ENCODE peak calls at places on chromosomes 3 and 15, in four cellular contexts. G is right lobe of liver, J is dorsolateral prefrontal cortex, Q is A549. T is an unnamed sample.
A peak's percentile ranks its signal among the peaks of the same experiment; 100 is the strongest.

GRCh38 chr15:40098489-40099261 is 10.0 kb downstream of the BMF start:
- DNase-seq in G (no peak), Q (peak; percentile 83), J (no peak), T (peak; percentile 92)

GRCh38 chr3:136805795-136806194 is 13.1 kb upstream of the SLC35G2 start:
- DNase-seq in G (no peak), J (no peak), Q (no peak), T (no peak)

GRCh38 chr15:31360158-31360561 is 33.5 kb downstream of the KLF13 start:
- DNase-seq in G (no peak), Q (no peak), J (no peak), T (no peak)

GRCh38 chr3:193665370-193665989 is 72.5 kb downstream of the OPA1 start:
- DNase-seq in Q (peak; percentile 21), G (no peak), J (no peak), T (no peak)

GRCh38 chr15:57245130-57245529 is 131.2 kb upstream of the CGNL1 start:
- DNase-seq in J (no peak), G (no peak), Q (no peak), T (no peak)

GRCh38 chr15:68274184-68274848 is 3.2 kb upstream of the FEM1B start:
- DNase-seq in G (no peak), J (no peak), Q (no peak), T (no peak)

GRCh38 chr15:62209322-62209721 is 44.2 kb upstream of the C2CD4B start:
- DNase-seq in J (no peak), Q (no peak), G (no peak), T (peak; percentile 64)

GRCh38 chr3:33883538-33884203 is 85.2 kb downstream of the PDCD6IP start:
- DNase-seq in J (no peak), G (no peak), Q (peak; percentile 33), T (no peak)

GRCh38 chr3:29655016-29655415 is 374.1 kb downstream of the RBMS3 start:
- DNase-seq in Q (no peak), G (no peak), J (no peak), T (no peak)

GRCh38 chr3:180383332-180384020 is 218.5 kb upstream of the TTC14 start:
- DNase-seq in J (no peak), Q (no peak), G (no peak), T (no peak)

GRCh38 chr3:123365450-123366143 is 83.3 kb downstream of the ADCY5 start:
- DNase-seq in G (no peak), J (no peak), Q (peak; percentile 42), T (peak; percentile 17)

GRCh38 chr15:74386496-74387140 is 19.2 kb upstream of the CYP11A1 start:
- DNase-seq in Q (no peak), G (no peak), J (no peak), T (no peak)

GRCh38 chr3:69219101-69219708 is 96.8 kb upstream of the LMOD3 start:
- DNase-seq in J (no peak), G (no peak), Q (no peak), T (no peak)

GRCh38 chr3:12948371-12948770 is 107.0 kb upstream of the RPL32 start:
- DNase-seq in Q (no peak), G (no peak), J (no peak), T (no peak)

GRCh38 chr3:8983026-8983425 is 19.8 kb upstream of the RAD18 start:
- DNase-seq in Q (no peak), G (no peak), J (no peak), T (no peak)

GRCh38 chr3:120448707-120449650 is 1.8 kb downstream of the FSTL1 start:
- DNase-seq in Q (peak; percentile 42), J (no peak), G (no peak), T (no peak)

GRCh38 chr15:40590635-40591105 is 3.4 kb upstream of the KNL1 start:
- DNase-seq in G (no peak), J (no peak), Q (no peak), T (no peak)

GRCh38 chr3:125212096-125212508 is 446 bp downstream of the SLC12A8 start:
- DNase-seq in G (no peak), Q (no peak), J (no peak), T (peak; percentile 55)

GRCh38 chr3:12611117-12611516 is 52.8 kb downstream of the RAF1 start:
- DNase-seq in J (no peak), Q (no peak), G (no peak), T (no peak)

GRCh38 chr3:196166741-196167140 is 44.5 kb downstream of the ZDHHC19 start:
- DNase-seq in Q (no peak), G (no peak), J (no peak), T (no peak)

GRCh38 chr15:95825198-95825597 is 505.3 kb upstream of the NR2F2 start:
- DNase-seq in G (no peak), Q (no peak), J (no peak), T (no peak)

GRCh38 chr3:49718419-49719213 is 868 bp downstream of the AMIGO3 start:
- DNase-seq in G (no peak), Q (no peak), J (peak; percentile 46), T (peak; percentile 46)

GRCh38 chr3:122245513-122246174 is 62.2 kb downstream of the CASR start:
- DNase-seq in Q (peak; percentile 8), G (no peak), J (no peak), T (no peak)

GRCh38 chr15:78266806-78267205 is 2.4 kb downstream of the DNAJA4 start:
- DNase-seq in Q (no peak), G (no peak), J (no peak), T (no peak)

GRCh38 chr15:78266229-78266628 is 1.9 kb downstream of the DNAJA4 start:
- DNase-seq in Q (no peak), J (no peak), G (no peak), T (no peak)

GRCh38 chr15:78264304-78265136 is at the start of gene DNAJA4:
- DNase-seq in Q (no peak), J (peak; percentile 62), G (peak; percentile 67), T (peak; percentile 48)

GRCh38 chr15:78265137-78265460 is 737 bp downstream of the DNAJA4 start:
- DNase-seq in G (no peak), Q (no peak), J (no peak), T (no peak)

GRCh38 chr15:78265752-78266224 is 1.4 kb downstream of the DNAJA4 start:
- DNase-seq in J (no peak), Q (no peak), G (no peak), T (no peak)
- H3K4me3 ChIP-seq in J (peak overlapping the region; percentile 81), Q (no peak overlapping the region), G (no peak overlapping the region), T (no peak overlapping the region)

GRCh38 chr15:42201801-42202200 is 6.3 kb downstream of the VPS39 start:
- DNase-seq in J (no peak), Q (no peak), G (no peak), T (no peak)
- TF ChIP-seq CTCF in J (no peak), Q (no peak), G (no peak), T (no peak)

GRCh38 chr3:187966636-187967035 is 187.3 kb upstream of the LPP start:
- DNase-seq in J (no peak), G (no peak), Q (no peak), T (no peak)
- H3K27ac ChIP-seq in J (no peak overlapping the region), G (no peak overlapping the region), Q (no peak overlapping the region), T (no peak overlapping the region)

GRCh38 chr3:77150759-77151158 is 110.9 kb downstream of the ROBO2 start:
- DNase-seq in G (no peak), J (no peak), Q (no peak), T (no peak)

GRCh38 chr3:77142636-77143035 is 102.7 kb downstream of the ROBO2 start:
- DNase-seq in G (no peak), J (no peak), Q (no peak), T (no peak)

GRCh38 chr3:77149382-77149781 is 109.5 kb downstream of the ROBO2 start:
- DNase-seq in J (no peak), Q (no peak), G (no peak), T (no peak)

GRCh38 chr3:77150028-77150427 is 110.1 kb downstream of the ROBO2 start:
- DNase-seq in J (no peak), Q (no peak), G (no peak), T (no peak)

DNA sequence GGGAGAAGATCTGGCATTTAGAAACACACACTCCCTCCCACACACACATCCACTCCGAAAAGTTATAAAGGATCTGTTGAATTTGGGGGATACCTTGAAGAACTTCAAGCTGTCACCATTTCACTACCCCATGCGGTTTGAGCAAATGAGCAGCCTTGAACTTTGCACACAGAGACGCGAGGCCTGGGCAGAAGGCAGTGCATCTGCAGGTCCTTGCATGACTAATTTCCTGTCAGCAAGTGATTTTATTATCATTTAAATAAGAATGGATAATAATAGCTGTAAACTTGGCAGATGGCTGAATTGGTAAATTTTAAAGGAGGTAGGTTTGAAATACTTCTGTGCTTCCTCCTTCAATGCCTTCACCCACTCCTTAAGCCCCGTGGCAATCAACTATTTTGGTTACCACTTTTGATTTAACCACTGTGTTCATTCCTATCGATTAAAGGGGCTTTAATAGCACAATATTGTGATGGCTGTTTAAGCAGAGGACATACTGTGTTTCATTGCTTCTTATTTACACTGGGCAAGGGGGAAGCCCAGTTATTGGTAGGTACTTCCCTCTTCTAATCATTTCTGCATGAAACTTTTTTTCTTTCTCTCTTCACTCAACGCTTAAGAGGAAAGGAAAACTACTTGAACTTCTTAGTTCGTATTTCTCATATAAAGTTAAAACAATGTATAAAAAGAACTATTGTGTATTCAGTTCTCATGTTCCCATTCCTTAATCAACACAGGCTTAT is 108.1 kb downstream of the ROBO2 start:
- DNase-seq in G (no peak), Q (no peak), J (no peak), T (no peak)
- H3K4me3 ChIP-seq in G (no peak overlapping the region), Q (no peak overlapping the region), J (no peak overlapping the region), T (no peak overlapping the region)

GRCh38 chr15:93035092-93035915 is 53.7 kb downstream of the RGMA start:
- DNase-seq in G (no peak), Q (no peak), J (no peak), T (no peak)

GRCh38 chr15:93038064-93038705 is 50.8 kb downstream of the RGMA start:
- DNase-seq in Q (no peak), G (no peak), J (no peak), T (no peak)

GRCh38 chr15:93036922-93037321 is 52.1 kb downstream of the RGMA start:
- DNase-seq in Q (no peak), G (no peak), J (no peak), T (no peak)

GRCh38 chr15:93035953-93036810 is 52.8 kb downstream of the RGMA start:
- DNase-seq in G (no peak), Q (peak; percentile 61), J (no peak), T (peak; percentile 62)

GRCh38 chr15:93037341-93038063 is 51.5 kb downstream of the RGMA start:
- DNase-seq in J (no peak), G (no peak), Q (no peak), T (no peak)
- TF ChIP-seq CTCF in J (no peak), G (no peak), Q (no peak), T (no peak)

GRCh38 chr3:152295344-152295743 is 26.6 kb downstream of the MBNL1 start:
- DNase-seq in J (no peak), G (no peak), Q (no peak), T (no peak)

GRCh38 chr3:152296382-152296781 is 27.7 kb downstream of the MBNL1 start:
- DNase-seq in Q (no peak), J (no peak), G (no peak), T (no peak)

GRCh38 chr3:152296990-152297389 is 28.3 kb downstream of the MBNL1 start:
- DNase-seq in J (no peak), Q (no peak), G (no peak), T (no peak)

GRCh38 chr3:152293607-152294006 is 24.9 kb downstream of the MBNL1 start:
- DNase-seq in Q (no peak), J (no peak), G (no peak), T (no peak)

DNA sequence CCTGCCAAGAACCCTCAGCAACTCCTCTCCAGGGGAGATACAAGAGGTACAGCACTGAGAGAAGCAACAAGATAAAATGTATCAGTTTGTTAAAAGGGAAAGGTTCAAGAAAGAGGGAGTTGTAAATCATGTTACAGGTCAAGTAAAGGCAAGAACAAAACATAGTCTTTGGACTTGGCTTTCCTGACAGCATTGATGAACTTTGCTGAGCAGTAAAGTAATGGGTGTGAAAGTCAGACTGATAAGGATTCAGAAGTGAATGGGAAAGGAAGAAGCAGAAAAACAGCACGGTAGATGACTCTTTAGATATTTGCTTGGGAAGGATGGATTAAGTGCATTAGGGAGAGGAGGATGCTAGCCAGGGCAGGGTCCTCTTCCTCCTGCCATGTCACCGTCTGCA is 27.1 kb downstream of the MBNL1 start:
- DNase-seq in Q (no peak), G (no peak), J (no peak), T (no peak)
- H3K27ac ChIP-seq in Q (no peak overlapping the region), G (no peak overlapping the region), J (no peak overlapping the region), T (no peak overlapping the region)